ENCODE peak calls at places on chromosomes 7 and 10, in six cellular contexts. S is endothelial cell of umbilical vein, C is SK-N-SH, G is GM23338, Q is HepG2, I is stomach. L is an unnamed sample.

GRCh38 chr7:27576360-27576944 is 86.2 kb downstream of the HIBADH start:
- DNase-seq in S (peak; percentile 70), G (peak; percentile 71), Q (peak; percentile 21), I (no peak), C (peak; percentile 41), L (peak; percentile 47)

GRCh38 chr7:141451232-141451631 is 100.0 kb upstream of the AGK start:
- DNase-seq in Q (no peak), G (no peak), C (no peak), S (no peak), I (no peak), L (no peak)

GRCh38 chr7:94301024-94301588 is 93.6 kb upstream of the COL1A2 start:
- DNase-seq in S (peak; percentile 93), C (peak; percentile 27), G (peak; percentile 82), I (peak; percentile 31), Q (peak; percentile 79), L (peak; percentile 5)

GRCh38 chr7:17234398-17235021 is 63.9 kb upstream of the AHR start:
- DNase-seq in I (no peak), C (no peak), Q (peak; percentile 32), G (peak; percentile 2), S (peak; percentile 90), L (no peak)

GRCh38 chr10:19479854-19480253 is 336.4 kb upstream of the PLXDC2 start:
- DNase-seq in S (no peak), Q (no peak), G (no peak), C (no peak), I (no peak), L (no peak)

GRCh38 chr7:3399858-3400257 is 98.8 kb downstream of the SDK1 start:
- DNase-seq in I (no peak), C (no peak), S (peak; percentile 6), Q (peak; percentile 73), G (peak; percentile 95), L (no peak)

GRCh38 chr7:44158873-44159631 is 17.9 kb upstream of the MYL7 start:
- DNase-seq in I (no peak), S (no peak), C (no peak), Q (no peak), G (no peak), L (no peak)

GRCh38 chr10:29689001-29689400 is 54.2 kb upstream of the SVIL start:
- DNase-seq in C (no peak), Q (peak; percentile 21), S (peak; percentile 89), G (no peak), I (no peak), L (no peak)

GRCh38 chr10:88528196-88528595 is 54.9 kb downstream of the RNLS start:
- DNase-seq in G (no peak), Q (no peak), C (no peak), S (no peak), I (no peak), L (no peak)

GRCh38 chr10:132698761-132699391 is 87.1 kb downstream of the NKX6-2 start:
- DNase-seq in I (no peak), G (no peak), S (no peak), Q (no peak), C (no peak), L (no peak)

GRCh38 chr7:146090023-146090645 is 26.5 kb upstream of the CNTNAP2 start:
- DNase-seq in G (peak; percentile 56), Q (peak; percentile 8), I (no peak), C (peak; percentile 58), S (no peak), L (no peak)

GRCh38 chr10:99731296-99732032 is 463 bp downstream of the COX15 start:
- DNase-seq in G (no peak), Q (no peak), S (no peak), I (no peak), C (no peak), L (no peak)

GRCh38 chr7:149811221-149811620 is 27.0 kb upstream of the ZNF862 start:
- DNase-seq in I (no peak), S (no peak), G (peak; percentile 56), Q (no peak), C (no peak), L (no peak)

GRCh38 chr7:23012186-23012585 is 1.7 kb downstream of the HYCC1 start:
- DNase-seq in S (peak; percentile 40), Q (no peak), I (no peak), C (no peak), G (no peak), L (no peak)

GRCh38 chr7:36692444-36692843 is 31.9 kb downstream of the AOAH start:
- DNase-seq in S (no peak), G (no peak), I (no peak), Q (no peak), C (no peak), L (no peak)

GRCh38 chr10:105742184-105742583 is 1101.1 kb downstream of the SORCS3 start:
- DNase-seq in G (no peak), Q (no peak), C (no peak), S (no peak), I (peak; percentile 28), L (no peak)

GRCh38 chr10:58765905-58766304 is 253.2 kb downstream of the BICC1 start:
- DNase-seq in Q (no peak), C (no peak), I (no peak), G (no peak), S (no peak), L (no peak)

GRCh38 chr10:85791846-85792532 is 574.6 kb downstream of the GRID1 start:
- DNase-seq in S (no peak), C (no peak), G (peak; percentile 1), I (no peak), Q (no peak), L (no peak)

GRCh38 chr7:134472572-134473242 is 13.8 kb upstream of the AKR1B1 start:
- DNase-seq in I (no peak), G (no peak), S (no peak), Q (peak; percentile 13), C (no peak), L (no peak)

GRCh38 chr10:88073676-88074075 is 210.3 kb downstream of the PTEN start:
- DNase-seq in I (no peak), S (no peak), Q (no peak), C (no peak), G (no peak), L (no peak)

GRCh38 chr7:999149-999883 is 16.3 kb downstream of the CYP2W1 start:
- DNase-seq in Q (no peak), G (no peak), S (no peak), C (no peak), I (no peak), L (no peak)

GRCh38 chr7:88628363-88629085 is 131.0 kb upstream of the ZNF804B start:
- DNase-seq in C (no peak), Q (no peak), I (no peak), S (no peak), G (no peak), L (no peak)

GRCh38 chr7:21028186-21028989 is 241.7 kb upstream of the SP8 start:
- DNase-seq in S (no peak), C (no peak), G (peak; percentile 41), I (no peak), Q (no peak), L (no peak)
- TF ChIP-seq POLR2AphosphoS5 in S (no peak), C (no peak), G (no peak), I (no peak), Q (no peak), L (no peak)

GRCh38 chr10:12338981-12339380 is 10.4 kb upstream of the CAMK1D start:
- DNase-seq in C (no peak), S (no peak), I (no peak), G (no peak), Q (no peak), L (no peak)
- H3K27ac ChIP-seq in C (no peak overlapping the region), S (no peak overlapping the region), I (no peak overlapping the region), G (no peak overlapping the region), Q (no peak overlapping the region), L (no peak overlapping the region)

GRCh38 chr7:110090113-110090820 is 1000.7 kb upstream of the LRRN3 start:
- DNase-seq in C (no peak), Q (peak; percentile 37), G (peak; percentile 57), S (peak; percentile 48), I (no peak), L (no peak)
- TF ChIP-seq CTCF in C (peak; percentile 61), Q (peak; percentile 62), G (peak; percentile 60), S (peak; percentile 58), I (no peak), L (peak; percentile 15)

GRCh38 chr7:87216701-87217508 is 2.6 kb downstream of the TMEM243 start:
- DNase-seq in Q (no peak), G (no peak), I (no peak), C (no peak), S (peak; percentile 15), L (no peak)
- TF ChIP-seq POLR2AphosphoS5 in Q (no peak), G (no peak), I (no peak), C (no peak), S (no peak), L (no peak)

GRCh38 chr10:95835911-95836310 is 71.9 kb upstream of the CC2D2B start:
- DNase-seq in Q (no peak), S (no peak), I (no peak), C (no peak), G (no peak), L (no peak)

GRCh38 chr10:95837783-95838182 is 70.0 kb upstream of the CC2D2B start:
- DNase-seq in C (no peak), S (no peak), G (no peak), I (no peak), Q (no peak), L (no peak)

GRCh38 chr10:95837368-95837776 is 70.4 kb upstream of the CC2D2B start:
- DNase-seq in Q (no peak), G (peak; percentile 11), C (no peak), I (no peak), S (no peak), L (no peak)

GRCh38 chr10:95835149-95835860 is 72.5 kb upstream of the CC2D2B start:
- DNase-seq in C (no peak), Q (no peak), G (no peak), S (no peak), I (no peak), L (no peak)

GRCh38 chr10:95836610-95837367 is 71.0 kb upstream of the CC2D2B start:
- DNase-seq in Q (peak; percentile 81), S (no peak), G (no peak), I (no peak), C (no peak), L (no peak)
- H3K27ac ChIP-seq in Q (peak overlapping the region; percentile 72), S (no peak overlapping the region), G (no peak overlapping the region), I (peak overlapping the region; percentile 74), C (no peak overlapping the region), L (no peak overlapping the region)

GRCh38 chr7:117686311-117686935 is 186.8 kb downstream of the CTTNBP2 start:
- DNase-seq in G (no peak), Q (no peak), I (no peak), S (no peak), C (no peak), L (no peak)

GRCh38 chr7:117689421-117689820 is 183.8 kb downstream of the CTTNBP2 start:
- DNase-seq in Q (no peak), I (no peak), C (no peak), S (no peak), G (no peak), L (no peak)

GRCh38 chr7:117688126-117688525 is 185.1 kb downstream of the CTTNBP2 start:
- DNase-seq in I (no peak), G (no peak), C (no peak), S (no peak), Q (no peak), L (no peak)

DNA sequence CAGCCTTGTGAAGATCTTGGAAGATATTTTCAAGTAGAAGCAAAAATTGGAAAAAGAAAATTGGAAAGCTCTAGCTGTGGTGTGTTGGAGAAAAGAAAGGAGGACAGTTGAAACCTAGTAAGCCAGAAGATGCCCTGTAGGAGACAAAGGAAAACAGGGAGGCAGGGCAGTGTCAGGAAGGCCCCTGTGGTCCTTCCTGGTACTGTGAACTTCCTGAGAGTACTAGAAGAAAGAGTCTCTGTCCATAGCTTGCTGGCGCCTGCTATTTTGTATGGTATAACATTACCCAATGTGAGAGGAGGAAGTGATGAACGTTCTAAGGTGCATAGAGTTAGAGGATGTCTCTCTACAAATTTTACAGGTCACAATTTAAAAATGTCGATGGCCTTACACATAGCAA is 183.1 kb downstream of the CTTNBP2 start:
- DNase-seq in Q (no peak), G (no peak), S (no peak), C (no peak), I (no peak), L (no peak)
- TF ChIP-seq CTCF in Q (no peak), G (no peak), S (no peak), C (no peak), I (no peak), L (no peak)

L was measured in prostate gland.